ENCODE peak calls at places on chromosomes 7 and 10, in four cellular contexts. One of them, this sample, is unnamed.

GRCh38 chr10:55144001-55144400 is 343.0 kb upstream of the PCDH15 start:
- DNase-seq in neural progenitor cell: no peak
- DNase-seq in transverse colon: no peak
- DNase-seq in GM10248: no peak
- DNase-seq in this sample: no peak

GRCh38 chr10:60962946-60963345 is 19.0 kb upstream of the RHOBTB1 start:
- DNase-seq in neural progenitor cell: no peak
- DNase-seq in transverse colon: no peak
- DNase-seq in GM10248: no peak
- DNase-seq in this sample: no peak

GRCh38 chr10:122515588-122516231 is 44.8 kb upstream of the DMBT1 start:
- DNase-seq in neural progenitor cell: no peak
- DNase-seq in transverse colon: peak; percentile 43
- DNase-seq in GM10248: peak; percentile 45
- DNase-seq in this sample: no peak

GRCh38 chr10:98745645-98746044 is 298.9 kb upstream of the HPS1 start:
- DNase-seq in neural progenitor cell: peak; percentile 1
- DNase-seq in transverse colon: no peak
- DNase-seq in GM10248: no peak
- DNase-seq in this sample: no peak

GRCh38 chr7:106875508-106875907 is 10.4 kb downstream of the PIK3CG start:
- DNase-seq in neural progenitor cell: no peak
- DNase-seq in transverse colon: no peak
- DNase-seq in GM10248: no peak
- DNase-seq in this sample: no peak

GRCh38 chr7:141161550-141161949 is 87.7 kb downstream of the TMEM178B start:
- DNase-seq in neural progenitor cell: no peak
- DNase-seq in transverse colon: no peak
- DNase-seq in GM10248: no peak
- DNase-seq in this sample: no peak

GRCh38 chr7:139559364-139560105 is 36.0 kb downstream of the CLEC2L start:
- DNase-seq in neural progenitor cell: no peak
- DNase-seq in transverse colon: no peak
- DNase-seq in GM10248: no peak
- DNase-seq in this sample: no peak

GRCh38 chr10:132893090-132893489 is 49.3 kb downstream of the CFAP46 start:
- DNase-seq in neural progenitor cell: no peak
- DNase-seq in transverse colon: no peak
- DNase-seq in GM10248: no peak
- DNase-seq in this sample: no peak

GRCh38 chr7:123979876-123980275 is 53.0 kb downstream of the TMEM229A start:
- DNase-seq in neural progenitor cell: no peak
- DNase-seq in transverse colon: no peak
- DNase-seq in GM10248: no peak
- DNase-seq in this sample: no peak

GRCh38 chr10:120684211-120684610 is 167.0 kb upstream of the WDR11 start:
- DNase-seq in neural progenitor cell: no peak
- DNase-seq in transverse colon: no peak
- DNase-seq in GM10248: no peak
- DNase-seq in this sample: no peak

GRCh38 chr7:82172896-82173295 is 270.7 kb downstream of the CACNA2D1 start:
- DNase-seq in neural progenitor cell: no peak
- DNase-seq in transverse colon: no peak
- DNase-seq in GM10248: no peak
- DNase-seq in this sample: no peak

GRCh38 chr10:132872658-132873057 is 69.7 kb downstream of the CFAP46 start:
- DNase-seq in neural progenitor cell: no peak
- DNase-seq in transverse colon: no peak
- DNase-seq in GM10248: no peak
- DNase-seq in this sample: no peak

GRCh38 chr7:90209776-90210175 is 1.8 kb upstream of the STEAP2 start:
- DNase-seq in neural progenitor cell: no peak
- DNase-seq in transverse colon: no peak
- DNase-seq in GM10248: no peak
- DNase-seq in this sample: no peak

GRCh38 chr10:8180348-8180747 is 125.9 kb downstream of the GATA3 start:
- DNase-seq in neural progenitor cell: no peak
- DNase-seq in transverse colon: no peak
- DNase-seq in GM10248: no peak
- DNase-seq in this sample: no peak

GRCh38 chr7:46173526-46174191 is 252.6 kb upstream of the IGFBP3 start:
- DNase-seq in neural progenitor cell: no peak
- DNase-seq in transverse colon: no peak
- DNase-seq in GM10248: no peak
- DNase-seq in this sample: no peak

GRCh38 chr10:109592391-109592790 is 330.9 kb downstream of the XPNPEP1 start:
- DNase-seq in neural progenitor cell: no peak
- DNase-seq in transverse colon: no peak
- DNase-seq in GM10248: no peak
- DNase-seq in this sample: no peak

GRCh38 chr7:2936301-2936700 is 92.2 kb upstream of the GNA12 start:
- DNase-seq in neural progenitor cell: no peak
- DNase-seq in transverse colon: no peak
- DNase-seq in GM10248: no peak
- DNase-seq in this sample: no peak

GRCh38 chr10:98676895-98677294 is 230.2 kb upstream of the HPS1 start:
- DNase-seq in neural progenitor cell: no peak
- DNase-seq in transverse colon: no peak
- DNase-seq in GM10248: no peak
- DNase-seq in this sample: no peak

GRCh38 chr10:88116491-88116890 is 253.1 kb downstream of the PTEN start:
- DNase-seq in neural progenitor cell: no peak
- DNase-seq in transverse colon: no peak
- DNase-seq in GM10248: no peak
- DNase-seq in this sample: no peak

GRCh38 chr7:33262476-33262875 is 133.1 kb downstream of the BBS9 start:
- DNase-seq in neural progenitor cell: no peak
- DNase-seq in transverse colon: no peak
- DNase-seq in GM10248: no peak
- DNase-seq in this sample: no peak

GRCh38 chr10:82211331-82211730 is 336.3 kb downstream of the NRG3 start:
- DNase-seq in neural progenitor cell: peak; percentile 33
- DNase-seq in transverse colon: no peak
- DNase-seq in GM10248: no peak
- DNase-seq in this sample: no peak

GRCh38 chr7:151012921-151013347 is 11.4 kb downstream of the ATG9B start:
- DNase-seq in neural progenitor cell: peak; percentile 85
- DNase-seq in transverse colon: no peak
- DNase-seq in GM10248: no peak
- DNase-seq in this sample: no peak

GRCh38 chr7:157278167-157278790 is 58.5 kb upstream of the DNAJB6 start:
- DNase-seq in neural progenitor cell: no peak
- DNase-seq in transverse colon: no peak
- DNase-seq in GM10248: peak; percentile 22
- DNase-seq in this sample: no peak

GRCh38 chr10:119031496-119032059 is 2.1 kb downstream of the NANOS1 start:
- DNase-seq in neural progenitor cell: no peak
- DNase-seq in transverse colon: no peak
- DNase-seq in GM10248: no peak
- DNase-seq in this sample: no peak

GRCh38 chr10:44267007-44267406 is 117.9 kb downstream of the CXCL12 start:
- DNase-seq in neural progenitor cell: no peak
- DNase-seq in transverse colon: no peak
- DNase-seq in GM10248: no peak
- DNase-seq in this sample: no peak

GRCh38 chr10:73512207-73512743 is 16.5 kb upstream of the PPP3CB start:
- DNase-seq in neural progenitor cell: no peak
- DNase-seq in transverse colon: no peak
- DNase-seq in GM10248: no peak
- DNase-seq in this sample: no peak

GRCh38 chr10:94383515-94383914 is 18.8 kb upstream of the TBC1D12 start:
- DNase-seq in neural progenitor cell: no peak
- DNase-seq in transverse colon: no peak
- DNase-seq in GM10248: no peak
- DNase-seq in this sample: no peak

GRCh38 chr10:92074126-92074887 is 150.7 kb downstream of the BTAF1 start:
- DNase-seq in neural progenitor cell: no peak
- DNase-seq in transverse colon: no peak
- DNase-seq in GM10248: no peak
- DNase-seq in this sample: no peak

GRCh38 chr10:80284522-80284921 is 4.9 kb downstream of the MAT1A start:
- DNase-seq in neural progenitor cell: no peak
- DNase-seq in transverse colon: no peak
- DNase-seq in GM10248: no peak
- DNase-seq in this sample: peak; percentile 15

GRCh38 chr7:158278745-158279320 is 308.8 kb downstream of the PTPRN2 start:
- DNase-seq in neural progenitor cell: no peak
- DNase-seq in transverse colon: no peak
- DNase-seq in GM10248: no peak
- DNase-seq in this sample: no peak

GRCh38 chr7:24773646-24774045 is 16.4 kb upstream of the GSDME start:
- DNase-seq in neural progenitor cell: no peak
- DNase-seq in transverse colon: no peak
- DNase-seq in GM10248: no peak
- DNase-seq in this sample: no peak

GRCh38 chr7:47582748-47583740 is 1.1 kb upstream of the TNS3 start:
- DNase-seq in neural progenitor cell: no peak
- DNase-seq in transverse colon: no peak
- DNase-seq in GM10248: no peak
- DNase-seq in this sample: no peak

GRCh38 chr10:132136097-132136521 is 50.6 kb upstream of the DPYSL4 start:
- DNase-seq in neural progenitor cell: no peak
- DNase-seq in transverse colon: no peak
- DNase-seq in GM10248: no peak
- DNase-seq in this sample: no peak

GRCh38 chr7:26993816-26994810 is 101.7 kb downstream of the HOXA1 start:
- DNase-seq in neural progenitor cell: no peak
- DNase-seq in transverse colon: no peak
- DNase-seq in GM10248: no peak
- DNase-seq in this sample: no peak

GRCh38 chr10:90530526-90530925 is 327.3 kb downstream of the HTR7 start:
- DNase-seq in neural progenitor cell: no peak
- DNase-seq in transverse colon: no peak
- DNase-seq in GM10248: no peak
- DNase-seq in this sample: no peak

GRCh38 chr7:82755705-82756551 is 312.4 kb upstream of the CACNA2D1 start:
- DNase-seq in neural progenitor cell: no peak
- DNase-seq in transverse colon: no peak
- DNase-seq in GM10248: no peak
- DNase-seq in this sample: no peak

GRCh38 chr10:23146069-23146657 is 45.9 kb upstream of the PTF1A start:
- DNase-seq in neural progenitor cell: no peak
- DNase-seq in transverse colon: no peak
- DNase-seq in GM10248: no peak
- DNase-seq in this sample: no peak

GRCh38 chr10:5679606-5680005 is 5.0 kb upstream of the TASOR2 start:
- DNase-seq in neural progenitor cell: no peak
- DNase-seq in transverse colon: no peak
- DNase-seq in GM10248: no peak
- DNase-seq in this sample: no peak
- TF ChIP-seq CTCF in neural progenitor cell: no peak
- TF ChIP-seq CTCF in transverse colon: no peak
- TF ChIP-seq CTCF in GM10248: no peak
- TF ChIP-seq CTCF in this sample: no peak

DNA sequence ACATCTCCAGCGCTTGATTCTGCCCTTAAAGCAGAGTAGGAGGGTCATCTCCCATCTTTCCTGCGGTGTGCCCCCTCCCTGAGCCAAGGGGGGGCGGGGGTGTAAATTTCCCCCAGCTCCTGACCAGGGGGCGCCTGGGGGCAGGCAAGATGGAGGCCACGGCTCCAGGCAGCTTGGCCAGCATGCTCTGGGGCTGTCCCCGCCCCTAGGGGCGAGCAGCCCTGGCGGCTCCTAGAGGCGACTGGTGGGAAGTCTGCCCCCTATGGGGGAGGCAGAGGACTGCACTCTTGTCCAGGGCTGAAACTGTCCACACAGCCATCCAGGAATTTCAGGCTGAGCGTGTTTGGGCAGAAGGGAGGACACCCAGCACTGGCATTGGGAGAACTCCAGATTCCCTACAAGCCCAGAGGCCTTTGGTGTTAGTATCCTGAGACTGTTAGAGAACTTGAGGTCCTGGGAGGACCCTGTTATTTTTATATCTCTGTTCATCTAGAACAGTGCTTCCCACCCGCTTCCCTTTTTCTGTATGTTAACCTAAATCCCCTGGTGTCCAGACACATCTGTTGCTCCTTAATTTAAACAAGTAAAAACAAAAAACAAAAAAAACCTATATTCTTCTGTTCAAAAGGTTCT is 4.6 kb downstream of the STRA8 start:
- DNase-seq in neural progenitor cell: no peak
- DNase-seq in transverse colon: no peak
- DNase-seq in GM10248: no peak
- DNase-seq in this sample: peak; percentile 15
- TF ChIP-seq CTCF in neural progenitor cell: peak; percentile 46
- TF ChIP-seq CTCF in transverse colon: no peak
- TF ChIP-seq CTCF in GM10248: peak; percentile 18
- TF ChIP-seq CTCF in this sample: no peak

GRCh38 chr10:3047622-3047995 is 19.7 kb upstream of the PFKP start:
- DNase-seq in neural progenitor cell: no peak
- DNase-seq in transverse colon: no peak
- DNase-seq in GM10248: no peak
- DNase-seq in this sample: no peak

GRCh38 chr10:3043512-3044368 is 23.6 kb upstream of the PFKP start:
- DNase-seq in neural progenitor cell: peak; percentile 89
- DNase-seq in transverse colon: peak; percentile 72
- DNase-seq in GM10248: peak; percentile 75
- DNase-seq in this sample: peak; percentile 61

GRCh38 chr10:3046210-3046779 is 21.1 kb upstream of the PFKP start:
- DNase-seq in neural progenitor cell: no peak
- DNase-seq in transverse colon: no peak
- DNase-seq in GM10248: no peak
- DNase-seq in this sample: no peak

GRCh38 chr10:3046941-3047621 is 20.3 kb upstream of the PFKP start:
- DNase-seq in neural progenitor cell: peak; percentile 25
- DNase-seq in transverse colon: no peak
- DNase-seq in GM10248: no peak
- DNase-seq in this sample: no peak

GRCh38 chr10:3045471-3046209 is 21.7 kb upstream of the PFKP start:
- DNase-seq in neural progenitor cell: peak; percentile 77
- DNase-seq in transverse colon: peak; percentile 37
- DNase-seq in GM10248: no peak
- DNase-seq in this sample: peak; percentile 72
- TF ChIP-seq CTCF in neural progenitor cell: peak; percentile 44
- TF ChIP-seq CTCF in transverse colon: no peak
- TF ChIP-seq CTCF in GM10248: no peak
- TF ChIP-seq CTCF in this sample: no peak

DNA sequence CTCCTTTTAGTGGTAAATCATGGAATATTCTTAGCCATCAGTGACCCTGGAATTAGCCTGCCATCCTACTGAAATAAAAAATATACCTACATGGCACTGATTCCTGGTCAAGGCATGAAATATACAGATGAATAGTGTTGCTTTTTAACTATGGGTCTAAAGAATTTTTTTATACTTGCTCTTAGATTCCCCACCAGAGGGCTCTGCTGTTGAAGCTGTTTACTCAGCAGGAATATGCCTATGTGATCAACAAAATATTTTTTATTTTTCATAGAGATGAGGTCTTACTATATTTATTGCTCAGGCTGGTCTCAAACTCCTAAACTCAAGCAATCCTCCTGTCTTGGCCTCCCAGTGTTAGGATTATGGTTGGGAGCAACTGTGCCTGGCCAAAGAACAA is 13.5 kb downstream of the ZC3HC1 start:
- DNase-seq in neural progenitor cell: no peak
- DNase-seq in transverse colon: no peak
- DNase-seq in GM10248: no peak
- DNase-seq in this sample: no peak
- TF ChIP-seq CTCF in neural progenitor cell: peak; percentile 19
- TF ChIP-seq CTCF in transverse colon: no peak
- TF ChIP-seq CTCF in GM10248: peak; percentile 19
- TF ChIP-seq CTCF in this sample: no peak